ENCODE peak calls at places on chromosomes 16 and 17, in four cellular contexts. T, F, M and C are unnamed samples.

GRCh38 chr16:15857779-15858560 is 1.1 kb upstream of the MYH11 start:
- DNase-seq in T (no peak), F (no peak), M (no peak), C (no peak)

GRCh38 chr16:81996664-81997529 is 14.4 kb downstream of the SDR42E1 start:
- DNase-seq in T (peak; percentile 52), F (peak; percentile 41), M (no peak), C (peak; percentile 60)

GRCh38 chr17:81566461-81567126 is 14.4 kb upstream of the FAAP100 start:
- DNase-seq in T (no peak), F (no peak), M (no peak), C (peak; percentile 41)

GRCh38 chr16:25011891-25012499 is 3.2 kb downstream of the ARHGAP17 start:
- DNase-seq in T (no peak), F (no peak), M (no peak), C (no peak)

GRCh38 chr16:77993111-77993571 is 29.2 kb upstream of the CLEC3A start:
- DNase-seq in T (no peak), F (no peak), M (no peak), C (no peak)

GRCh38 chr17:31457391-31458234 is 66.1 kb downstream of the RAB11FIP4 start:
- DNase-seq in T (no peak), F (peak; percentile 77), M (no peak), C (no peak)

GRCh38 chr17:4777969-4778760 is 6.5 kb downstream of the TM4SF5 start:
- DNase-seq in T (peak; percentile 83), F (no peak), M (no peak), C (no peak)

GRCh38 chr16:15641753-15642556 is 999 bp downstream of the MARF1 start:
- DNase-seq in T (no peak), F (no peak), M (no peak), C (no peak)

GRCh38 chr16:83011101-83011720 is 384.4 kb downstream of the CDH13 start:
- DNase-seq in T (no peak), F (no peak), M (no peak), C (no peak)

GRCh38 chr17:75365009-75365930 is 40.2 kb downstream of the GRB2 start:
- DNase-seq in T (no peak), F (no peak), M (no peak), C (no peak)

GRCh38 chr16:30844671-30845449 is 49.0 kb downstream of the BCL7C start:
- DNase-seq in T (peak; percentile 97), F (peak; percentile 87), M (peak; percentile 61), C (peak; percentile 71)

GRCh38 chr17:78375401-78376079 is 2.9 kb upstream of the PGS1 start:
- DNase-seq in T (peak; percentile 89), F (no peak), M (no peak), C (no peak)

GRCh38 chr17:1255041-1255440 is 15.2 kb upstream of the BHLHA9 start:
- DNase-seq in T (no peak), F (no peak), M (no peak), C (no peak)

GRCh38 chr16:35687071-35687470 is 2227.7 kb downstream of the TP53TG3F start:
- DNase-seq in T (no peak), F (no peak), M (no peak), C (no peak)

GRCh38 chr17:57552114-57552601 is 192.9 kb downstream of the CCDC182 start:
- DNase-seq in T (no peak), F (peak; percentile 66), M (no peak), C (no peak)

GRCh38 chr17:1399366-1399678 is 700 bp downstream of the YWHAE start:
- DNase-seq in T (no peak), F (no peak), M (no peak), C (no peak)

GRCh38 chr16:60137891-60138290 is 1403.8 kb upstream of the GOT2 start:
- DNase-seq in T (no peak), F (no peak), M (no peak), C (no peak)

GRCh38 chr16:80968386-80969113 is 38.1 kb downstream of the CMC2 start:
- DNase-seq in T (no peak), F (no peak), M (no peak), C (no peak)

GRCh38 chr17:13002761-13003453 is 14.9 kb downstream of the ELAC2 start:
- DNase-seq in T (peak; percentile 59), F (peak; percentile 46), M (no peak), C (peak; percentile 34)

GRCh38 chr16:84391151-84391873 is 23.0 kb downstream of the ATP2C2 start:
- DNase-seq in T (no peak), F (no peak), M (no peak), C (no peak)

GRCh38 chr17:30375661-30376060 is 3.1 kb upstream of the CPD start:
- DNase-seq in T (no peak), F (peak; percentile 12), M (no peak), C (no peak)

GRCh38 chr17:7419833-7420610 is at the start of gene SPEM1:
- DNase-seq in T (no peak), F (no peak), M (no peak), C (no peak)

GRCh38 chr16:89201467-89202377 is 1.4 kb upstream of the SLC22A31 start:
- DNase-seq in T (peak; percentile 78), F (peak; percentile 99), M (no peak), C (peak; percentile 84)

GRCh38 chr17:66150708-66151107 is 41.2 kb downstream of the CEP112 start:
- DNase-seq in T (no peak), F (no peak), M (no peak), C (no peak)

GRCh38 chr17:66142428-66142827 is 49.5 kb downstream of the CEP112 start:
- DNase-seq in T (no peak), F (no peak), M (no peak), C (no peak)

GRCh38 chr17:66149562-66149961 is 42.4 kb downstream of the CEP112 start:
- DNase-seq in T (no peak), F (no peak), M (no peak), C (no peak)

GRCh38 chr17:66143657-66144282 is 48.2 kb downstream of the CEP112 start:
- DNase-seq in T (no peak), F (no peak), M (no peak), C (no peak)

DNA sequence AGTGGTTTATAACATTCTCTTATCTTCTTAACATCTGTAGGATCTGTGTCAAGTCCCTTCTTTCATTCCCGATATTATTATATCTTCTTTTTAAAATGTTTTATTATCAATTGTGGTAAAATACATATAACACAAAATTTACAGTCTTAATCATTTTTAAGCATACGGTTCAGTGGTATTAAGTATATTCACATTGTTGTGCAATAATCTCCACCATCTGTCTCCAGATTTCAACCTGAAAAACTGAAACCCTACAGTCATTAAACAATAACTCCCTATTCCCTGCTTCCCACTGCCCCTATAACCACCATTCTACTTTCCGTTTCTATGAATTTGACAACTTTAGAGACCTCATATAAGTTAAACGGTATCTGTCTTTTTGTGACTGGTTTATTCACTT is 45.5 kb downstream of the CEP112 start:
- DNase-seq in T (no peak), F (no peak), M (no peak), C (no peak)
- TF ChIP-seq REST in T (no peak), F (no peak), M (no peak), C (no peak)

DNA sequence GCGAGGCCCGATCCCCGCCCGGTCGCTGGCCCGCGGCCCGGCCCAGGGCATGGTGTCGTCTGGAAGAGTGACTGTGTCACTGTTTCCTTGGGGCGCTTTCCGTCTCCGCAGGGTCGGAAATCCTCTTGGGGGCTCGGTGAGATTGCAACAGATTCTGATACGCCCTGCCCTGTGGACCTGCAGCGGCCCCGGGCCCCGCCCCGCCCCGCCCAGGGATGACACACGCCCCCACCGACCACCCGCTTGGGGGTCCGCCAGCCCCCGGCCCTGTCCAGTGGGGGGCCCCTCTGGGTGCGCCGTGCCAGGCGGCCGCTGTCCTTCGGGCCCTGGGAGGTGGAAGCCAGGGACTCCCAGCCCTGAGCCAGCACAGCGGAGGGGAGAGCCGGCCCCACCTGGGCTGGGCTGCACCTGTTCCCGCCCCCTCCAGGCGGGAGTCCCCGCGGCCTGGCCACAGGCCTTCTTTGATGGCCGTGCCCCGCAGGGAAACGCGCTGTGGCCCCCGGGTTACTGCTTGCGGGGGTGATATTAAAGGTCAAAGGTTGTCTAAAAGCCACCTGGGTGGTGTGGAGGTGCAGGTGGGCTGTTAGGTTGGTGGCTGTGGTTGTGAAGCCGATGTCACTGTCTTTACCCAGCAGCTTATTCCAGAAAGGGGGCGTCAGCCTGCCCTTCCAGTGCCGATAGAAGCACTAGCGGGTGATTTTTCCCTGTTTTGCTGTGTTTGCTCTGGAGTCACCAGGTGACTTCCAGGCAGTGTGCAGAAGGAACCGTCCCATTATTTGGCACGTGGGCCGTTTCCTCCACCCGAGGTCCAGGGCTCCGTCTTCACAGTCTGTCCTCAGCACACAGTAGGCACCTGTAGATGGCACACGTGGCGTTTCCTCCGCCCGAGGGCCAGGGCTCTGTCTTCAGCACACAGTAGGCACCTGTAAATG is 752 bp downstream of the TBC1D24 start:
- DNase-seq in T (no peak), F (peak; percentile 44), M (no peak), C (no peak)
- H3K79me2 ChIP-seq in T (peaks cover 22% of the 10 kb centered on the region), F (peaks cover 63% of the 10 kb centered on the region), M (no peaks in the 10 kb centered on the region), C (peaks cover 36% of the 10 kb centered on the region)

DNA sequence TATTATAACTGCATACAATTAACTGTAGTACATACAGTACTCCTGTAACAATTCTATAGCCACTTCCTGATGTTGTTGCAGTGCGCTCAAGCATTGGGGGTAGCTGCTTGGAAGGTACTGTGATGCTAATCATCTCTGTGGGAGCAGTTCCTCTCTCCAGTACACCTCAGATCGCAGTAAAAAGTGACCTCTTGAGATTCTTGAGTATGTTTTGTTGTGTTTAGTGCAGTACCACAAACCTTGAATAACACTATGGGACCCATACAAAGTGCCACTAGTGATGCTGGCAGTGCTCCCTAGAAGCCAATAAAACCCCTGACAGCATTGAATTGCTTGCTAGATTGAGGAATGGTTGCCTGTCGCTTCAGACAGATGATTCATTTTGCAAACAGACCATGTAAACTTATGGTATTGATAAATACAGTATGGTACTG is 193.0 kb downstream of the SPECC1 start:
- DNase-seq in T (no peak), F (no peak), M (no peak), C (no peak)
- TF ChIP-seq SP1 in T (no peak), F (no peak), M (no peak), C (no peak)

DNA sequence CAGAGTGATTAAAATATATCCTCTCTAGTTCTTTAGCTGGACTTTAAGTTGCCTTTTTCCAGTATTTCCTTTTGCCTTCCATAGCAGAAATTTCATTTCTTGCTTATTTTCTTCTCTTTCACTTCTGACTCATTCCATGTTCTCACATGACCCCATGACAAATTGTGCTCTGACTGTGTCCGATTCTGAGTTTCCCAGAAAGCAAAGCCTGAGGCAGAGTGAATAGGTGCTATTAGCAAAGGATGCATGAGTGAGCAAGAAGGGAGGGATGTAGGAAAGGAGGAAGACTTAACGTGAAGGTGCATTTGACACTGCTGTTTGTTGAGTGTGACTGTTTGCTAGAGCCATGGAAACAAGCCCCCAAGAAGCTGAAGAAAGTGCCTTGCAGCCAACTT is 82.6 kb upstream of the CNTNAP4 start:
- DNase-seq in T (no peak), F (no peak), M (no peak), C (no peak)
- TF ChIP-seq REST in T (no peak), F (no peak), M (no peak), C (no peak)

GRCh38 chr16:228151-228855 is 946 bp downstream of the LUC7L start:
- DNase-seq in T (peak; percentile 10), F (peak; percentile 30), M (no peak), C (no peak)
- H3K79me2 ChIP-seq in T (peaks cover 39% of the 10 kb centered on the region), F (peaks cover 50% of the 10 kb centered on the region), M (peaks cover 29% of the 10 kb centered on the region), C (peaks cover 45% of the 10 kb centered on the region)

GRCh38 chr16:66390346-66391108 is 24.0 kb downstream of the CDH5 start:
- DNase-seq in T (no peak), F (no peak), M (no peak), C (no peak)
- TF ChIP-seq SP1 in T (no peak), F (no peak), M (no peak), C (no peak)

GRCh38 chr17:28344435-28344901 is 8.9 kb downstream of the TNFAIP1 start:
- DNase-seq in T (no peak), F (no peak), M (no peak), C (no peak)
- TF ChIP-seq REST in T (no peak), F (no peak), M (no peak), C (no peak)